ENCODE peak calls at places on chromosomes 5 and 9, in ten cellular contexts. T, R, M, I, A, U, Q, E, P and B are unnamed samples.
A peak's percentile ranks its signal among the peaks of the same experiment; 100 is the strongest.

GRCh38 chr5:175195698-175196656 is 248.0 kb downstream of the DRD1 start:
- DNase-seq in T (no peak), Q (no peak), M (no peak), R (peak; percentile 9), P (no peak), E (no peak), A (no peak), I (peak; percentile 71), U (no peak), B (no peak)

GRCh38 chr9:4840018-4840417 is 47.3 kb downstream of the RCL1 start:
- DNase-seq in E (no peak), A (no peak), R (no peak), T (no peak), Q (no peak), P (no peak), U (no peak), M (no peak), I (no peak), B (no peak)

GRCh38 chr9:69157751-69158466 is 16.2 kb upstream of the TJP2 start:
- DNase-seq in A (peak; percentile 65), M (no peak), I (no peak), Q (no peak), E (peak; percentile 61), P (no peak), R (peak; percentile 36), T (no peak), U (no peak), B (no peak)

GRCh38 chr9:91992636-91993035 is 42.6 kb upstream of the ROR2 start:
- DNase-seq in T (no peak), E (no peak), U (no peak), P (no peak), A (peak; percentile 47), M (no peak), R (no peak), I (peak; percentile 12), Q (no peak), B (no peak)

GRCh38 chr5:64229163-64229774 is 63.6 kb downstream of the RNF180 start:
- DNase-seq in A (peak; percentile 65), M (no peak), P (peak; percentile 69), R (no peak), Q (no peak), T (no peak), U (no peak), E (no peak), I (peak; percentile 28), B (peak; percentile 39)

GRCh38 chr9:137452761-137453642 is 6.1 kb downstream of the NSMF start:
- DNase-seq in E (peak; percentile 75), T (no peak), M (no peak), Q (peak; percentile 12), U (peak; percentile 14), A (no peak), I (no peak), R (peak; percentile 15), P (no peak), B (no peak)

GRCh38 chr5:139492700-139493192 is 10.2 kb upstream of the STING1 start:
- DNase-seq in I (peak; percentile 29), M (no peak), U (no peak), T (no peak), A (peak; percentile 52), P (no peak), Q (no peak), E (no peak), R (no peak), B (no peak)

GRCh38 chr9:81758123-81758797 is 68.9 kb upstream of the TLE1 start:
- DNase-seq in M (peak; percentile 2), I (no peak), A (no peak), P (no peak), E (no peak), Q (no peak), R (no peak), T (no peak), U (no peak), B (no peak)

GRCh38 chr5:122129332-122129731 is at the start of gene ZNF474:
- DNase-seq in T (no peak), R (peak; percentile 65), U (no peak), A (peak; percentile 99), E (no peak), P (no peak), I (peak; percentile 76), M (no peak), Q (no peak), B (no peak)

GRCh38 chr5:84130006-84130580 is 254.6 kb downstream of the EDIL3 start:
- DNase-seq in E (no peak), T (no peak), Q (no peak), M (no peak), R (no peak), A (no peak), P (no peak), I (no peak), U (no peak), B (no peak)

GRCh38 chr5:148733601-148734438 is 79.5 kb upstream of the HTR4 start:
- DNase-seq in Q (peak; percentile 75), M (peak; percentile 49), I (peak; percentile 81), P (peak; percentile 26), E (peak; percentile 80), A (peak; percentile 92), R (peak; percentile 79), U (peak; percentile 66), T (peak; percentile 58), B (peak; percentile 86)

GRCh38 chr5:42636425-42636824 is 120.2 kb upstream of the CCDC152 start:
- DNase-seq in A (peak; percentile 40), E (no peak), U (no peak), P (no peak), T (no peak), I (peak; percentile 18), M (no peak), Q (no peak), R (no peak), B (peak; percentile 44)

GRCh38 chr9:116377179-116377790 is 223.7 kb downstream of the PAPPA start:
- DNase-seq in P (no peak), A (peak; percentile 72), Q (no peak), M (no peak), R (no peak), E (no peak), I (peak; percentile 48), U (no peak), T (no peak), B (no peak)

GRCh38 chr5:71719092-71719964 is at the start of gene CARTPT:
- DNase-seq in T (no peak), M (no peak), E (peak; percentile 43), U (no peak), A (peak; percentile 14), I (no peak), Q (no peak), R (peak; percentile 74), P (no peak), B (no peak)

GRCh38 chr5:81162501-81162900 is 70.6 kb upstream of the CKMT2 start:
- DNase-seq in T (no peak), I (no peak), Q (no peak), E (no peak), R (no peak), P (no peak), A (no peak), M (no peak), U (no peak), B (no peak)

GRCh38 chr5:40266952-40267351 is 412.8 kb upstream of the PTGER4 start:
- DNase-seq in P (no peak), T (no peak), E (no peak), M (no peak), U (no peak), Q (no peak), R (no peak), A (no peak), I (no peak), B (no peak)

GRCh38 chr5:21678526-21678925 is 1174.6 kb downstream of the CDH12 start:
- DNase-seq in E (no peak), P (no peak), A (no peak), T (no peak), R (no peak), Q (no peak), I (no peak), U (no peak), M (no peak), B (no peak)